ENCODE peak calls at places on chromosomes 1 and 21, in four cellular contexts. R is GM23248, J is endodermal cell, U is fibroblast of lung. P is an unnamed sample.

GRCh38 chr1:8517579-8518489 is 199.9 kb downstream of the SLC45A1 start:
- DNase-seq in R (peak; percentile 64), J (no peak), U (peak; percentile 63), P (no peak)

GRCh38 chr1:223700388-223700918 is 11.9 kb upstream of the CAPN2 start:
- DNase-seq in R (peak; percentile 51), J (peak; percentile 40), U (peak; percentile 48), P (no peak)

GRCh38 chr1:119986007-119986497 is 83.4 kb downstream of the NOTCH2 start:
- DNase-seq in R (no peak), J (no peak), U (no peak), P (no peak)

GRCh38 chr1:223711173-223711572 is 1.2 kb upstream of the CAPN2 start:
- DNase-seq in R (peak; percentile 66), J (no peak), U (peak; percentile 62), P (no peak)

GRCh38 chr1:223363856-223364684 is at the start of gene SUSD4:
- DNase-seq in R (peak; percentile 43), J (peak; percentile 87), U (no peak), P (no peak)

GRCh38 chr1:158803681-158804080 is 22.7 kb upstream of the OR6N2 start:
- DNase-seq in R (no peak), J (no peak), U (no peak), P (no peak)

GRCh38 chr1:181033799-181034391 is at the start of gene MR1:
- DNase-seq in R (peak; percentile 88), J (no peak), U (peak; percentile 90), P (no peak)

GRCh38 chr1:213569816-213570150 is 418.0 kb upstream of the PROX1 start:
- DNase-seq in R (no peak), J (no peak), U (no peak), P (no peak)

GRCh38 chr1:211967704-211968103 is 67.7 kb downstream of the INTS7 start:
- DNase-seq in R (no peak), J (no peak), U (no peak), P (no peak)

GRCh38 chr21:32771134-32771523 is 426 bp downstream of the PAXBP1 start:
- DNase-seq in R (peak; percentile 86), J (peak; percentile 82), U (peak; percentile 63), P (peak; percentile 64)

GRCh38 chr1:160261526-160261877 is 847 bp downstream of the DCAF8 start:
- DNase-seq in R (peak; percentile 89), J (peak; percentile 80), U (peak; percentile 82), P (peak; percentile 67)

GRCh38 chr1:44605904-44606615 is 68.2 kb downstream of the TMEM53 start:
- DNase-seq in R (peak; percentile 65), J (no peak), U (no peak), P (no peak)

GRCh38 chr1:38138498-38139233 is 92.1 kb upstream of the POU3F1 start:
- DNase-seq in R (peak; percentile 99), J (peak; percentile 55), U (peak; percentile 92), P (peak; percentile 84)

DNA sequence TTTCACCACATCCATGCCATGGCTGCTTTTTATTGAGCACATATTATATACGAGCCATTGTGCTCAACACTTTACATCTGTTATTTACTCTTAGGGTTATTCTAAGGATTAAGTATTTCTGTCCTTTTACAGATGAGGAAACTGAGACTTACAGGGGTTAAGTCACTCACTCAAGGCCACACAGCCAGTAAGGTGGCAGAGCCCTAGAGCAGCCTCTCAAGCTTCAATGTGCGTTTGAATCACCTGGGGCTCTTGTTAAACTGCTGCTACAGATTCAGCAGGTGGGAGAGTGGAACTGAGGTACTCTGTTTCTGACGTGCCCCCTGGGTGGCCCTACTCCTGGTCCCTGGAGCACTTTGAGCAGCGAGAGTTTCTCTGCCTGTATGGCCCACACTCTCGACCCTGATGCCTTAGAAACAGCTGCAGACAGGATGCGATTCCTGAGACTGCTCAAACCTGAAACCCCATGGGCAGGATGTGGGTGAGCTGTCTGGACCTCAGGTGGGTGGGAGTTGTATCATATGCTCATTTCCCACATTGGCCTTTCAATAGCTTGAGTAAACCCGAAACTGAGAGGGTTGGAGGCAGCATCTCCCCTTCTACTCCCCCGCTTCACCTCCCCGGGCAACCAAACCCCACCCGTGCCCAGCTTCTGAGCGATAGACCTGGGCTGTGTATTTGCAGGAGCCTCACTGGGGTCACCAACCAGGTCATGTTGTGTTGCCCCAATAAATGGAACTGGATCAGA is 59.3 kb downstream of the MAN1C1 start:
- DNase-seq in R (no peak), J (no peak), U (no peak), P (no peak)
- H3K4me3 ChIP-seq in R (no peak overlapping the region), J (no peak overlapping the region), U (no peak overlapping the region), P (no peak overlapping the region)

GRCh38 chr1:201488817-201489581 is 17.9 kb downstream of the CSRP1 start:
- DNase-seq in R (peak; percentile 98), J (no peak), U (peak; percentile 97), P (no peak)

GRCh38 chr1:201491896-201492511 is 14.9 kb downstream of the CSRP1 start:
- DNase-seq in R (no peak), J (no peak), U (no peak), P (no peak)

GRCh38 chr1:201489656-201490261 is 17.2 kb downstream of the CSRP1 start:
- DNase-seq in R (peak; percentile 71), J (no peak), U (no peak), P (no peak)

GRCh38 chr1:201487742-201488141 is 18.8 kb upstream of the PHLDA3 start:
- DNase-seq in R (peak; percentile 38), J (no peak), U (no peak), P (no peak)

DNA sequence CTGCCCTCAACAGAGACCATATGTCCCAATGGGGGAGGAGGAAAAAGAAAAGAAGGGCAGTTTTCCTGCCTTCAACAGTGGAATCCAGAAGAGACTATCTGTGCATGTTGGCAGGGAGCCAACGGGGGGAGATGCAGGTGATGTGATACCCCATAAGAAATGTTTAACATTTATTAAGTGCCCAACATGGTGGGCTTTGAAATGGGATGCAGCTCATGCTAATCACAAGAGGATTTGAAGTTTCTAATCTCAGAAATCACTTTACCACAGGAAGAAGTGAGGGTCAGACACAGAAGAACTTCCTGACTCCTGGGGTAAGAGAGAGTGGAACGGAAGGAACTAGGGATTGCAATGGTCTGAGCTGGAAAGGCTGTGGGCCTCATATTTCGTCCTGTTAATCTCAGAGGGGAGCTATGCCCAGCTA is 16.2 kb downstream of the CSRP1 start:
- DNase-seq in R (no peak), J (no peak), U (no peak), P (no peak)
- H3K27ac ChIP-seq in R (peak overlapping the region; percentile 94), J (no peak overlapping the region), U (no peak overlapping the region), P (peak overlapping the region; percentile 7)

DNA sequence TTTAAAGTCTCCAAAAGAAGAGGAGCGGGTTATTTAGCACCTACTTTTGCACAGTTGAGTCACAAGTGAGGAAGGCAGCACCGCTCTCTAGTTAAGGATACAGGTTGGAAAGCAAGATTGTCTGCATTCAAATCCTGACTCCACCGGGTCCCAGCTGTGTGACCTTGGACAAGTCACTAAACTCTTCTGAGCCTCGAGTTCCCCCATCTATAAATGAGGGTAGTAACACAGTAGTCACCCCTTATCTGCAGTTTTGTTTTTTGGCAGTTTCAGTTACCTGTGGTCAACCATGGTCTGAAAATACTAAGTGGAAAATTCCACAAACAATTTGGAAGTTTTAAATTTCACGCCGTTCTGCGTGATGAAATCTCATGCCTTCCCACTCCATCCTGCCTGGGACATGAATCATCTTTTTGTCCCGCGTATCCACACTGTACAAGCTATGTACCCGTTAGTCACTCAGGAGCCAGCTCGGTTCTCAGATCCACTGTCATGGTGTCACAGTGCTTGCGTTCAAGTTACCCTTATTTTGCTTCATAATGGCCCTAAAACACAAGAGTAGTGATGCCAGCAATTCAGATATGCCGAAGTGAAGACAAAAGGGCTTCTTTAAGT is 49.4 kb downstream of the CAPZB start:
- DNase-seq in R (peak; percentile 94), J (no peak), U (no peak), P (peak; percentile 77)
- H3K4me1 ChIP-seq in R (peaks cover 86% of the 10 kb centered on the region), J (no peaks in the 10 kb centered on the region), U (peaks cover 62% of the 10 kb centered on the region), P (peaks cover 95% of the 10 kb centered on the region)

GRCh38 chr21:33975548-33976081 is 60.0 kb upstream of the ATP5PO start:
- DNase-seq in R (peak; percentile 74), J (no peak), U (no peak), P (no peak)

GRCh38 chr21:33976082-33976979 is 60.7 kb upstream of the ATP5PO start:
- DNase-seq in R (peak; percentile 94), J (no peak), U (peak; percentile 90), P (no peak)

GRCh38 chr21:33977721-33978369 is 62.2 kb upstream of the ATP5PO start:
- DNase-seq in R (no peak), J (no peak), U (no peak), P (no peak)

GRCh38 chr21:33978585-33978984 is 63.0 kb upstream of the ATP5PO start:
- DNase-seq in R (no peak), J (no peak), U (no peak), P (no peak)

DNA sequence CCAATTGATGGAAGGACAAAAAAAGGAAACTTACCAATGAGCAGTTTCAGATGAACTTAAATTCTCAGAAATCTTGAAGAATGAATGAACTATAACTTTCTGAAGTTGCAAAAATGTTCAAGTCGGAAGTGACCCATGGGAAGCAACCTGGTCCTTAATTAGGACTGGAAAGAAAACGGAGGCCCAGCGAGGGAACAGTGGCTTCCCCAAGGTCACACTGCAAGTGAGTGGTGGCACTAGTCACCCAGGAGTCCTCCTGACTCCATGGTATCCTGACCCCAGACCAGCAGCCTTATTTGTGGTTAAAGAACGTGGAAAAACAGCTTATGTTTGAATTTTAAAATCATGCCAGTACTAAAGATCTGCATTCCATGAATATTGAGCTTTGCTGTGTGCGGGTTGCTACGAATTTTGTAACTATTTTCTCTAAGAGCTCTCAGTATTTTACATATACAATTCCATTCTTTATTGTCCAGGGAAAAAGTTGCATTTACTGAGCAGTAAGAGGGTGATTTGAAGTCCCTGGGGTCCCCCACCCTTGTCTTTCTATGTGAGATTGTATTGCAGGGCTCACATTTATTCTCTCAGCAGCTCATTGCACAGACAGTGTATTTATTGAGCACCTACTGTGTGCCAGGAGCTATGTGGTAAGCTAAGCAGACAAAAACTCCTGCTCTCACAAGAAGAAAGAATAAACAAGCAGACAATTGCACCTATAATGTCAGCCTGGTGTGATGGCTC is 61.5 kb upstream of the ATP5PO start:
- DNase-seq in R (no peak), J (no peak), U (peak; percentile 33), P (no peak)
- H3K4me3 ChIP-seq in R (no peak overlapping the region), J (no peak overlapping the region), U (no peak overlapping the region), P (peak overlapping the region; percentile 29)

GRCh38 chr1:231189683-231190270 is 27.9 kb downstream of the TRIM67 start:
- DNase-seq in R (no peak), J (no peak), U (no peak), P (no peak)

GRCh38 chr1:231188072-231188471 is 26.2 kb downstream of the TRIM67 start:
- DNase-seq in R (no peak), J (peak; percentile 74), U (no peak), P (no peak)

GRCh38 chr1:231192620-231193163 is 30.8 kb downstream of the TRIM67 start:
- DNase-seq in R (no peak), J (no peak), U (peak; percentile 48), P (no peak)

GRCh38 chr1:231188768-231189167 is 26.9 kb downstream of the TRIM67 start:
- DNase-seq in R (no peak), J (no peak), U (no peak), P (no peak)

GRCh38 chr1:231190456-231190855 is 28.6 kb downstream of the TRIM67 start:
- DNase-seq in R (no peak), J (no peak), U (no peak), P (no peak)
- H3K27ac ChIP-seq in R (no peak overlapping the region), J (no peak overlapping the region), U (no peak overlapping the region), P (no peak overlapping the region)

GRCh38 chr1:54392401-54392800 is 13.8 kb downstream of the SSBP3 start:
- DNase-seq in R (no peak), J (no peak), U (no peak), P (no peak)

GRCh38 chr1:54395535-54395934 is 10.7 kb downstream of the SSBP3 start:
- DNase-seq in R (no peak), J (no peak), U (no peak), P (no peak)

GRCh38 chr1:54391450-54392071 is 14.6 kb downstream of the SSBP3 start:
- DNase-seq in R (no peak), J (peak; percentile 74), U (no peak), P (no peak)

GRCh38 chr1:54394104-54394503 is 12.1 kb downstream of the SSBP3 start:
- DNase-seq in R (no peak), J (no peak), U (no peak), P (no peak)

GRCh38 chr1:54390655-54391054 is 15.5 kb downstream of the SSBP3 start:
- DNase-seq in R (peak; percentile 43), J (no peak), U (no peak), P (no peak)
- H3K4me1 ChIP-seq in R (peaks cover 4% of the 10 kb centered on the region), J (peaks cover 25% of the 10 kb centered on the region), U (no peaks in the 10 kb centered on the region), P (no peaks in the 10 kb centered on the region)

P was measured in right atrium auricular region.